ENCODE peak calls at places on chromosomes 6 and 20, in four cellular contexts. C is transverse colon, G is HepG2, W is sigmoid colon. I is an unnamed sample. For H3K9me3, the result is how much of the 10 kb centered on the place peaks cover.

GRCh38 chr20:32598606-32599005 is 13.5 kb upstream of the NOL4L start:
- DNase-seq in C (no peak), G (no peak), W (no peak), I (no peak)

GRCh38 chr6:44856495-44856878 is 469.0 kb downstream of the CDC5L start:
- DNase-seq in C (no peak), G (no peak), W (no peak), I (no peak)

GRCh38 chr20:32446301-32447100 is 88.4 kb downstream of the ASXL1 start:
- DNase-seq in C (peak), G (no peak), W (peak), I (no peak)

GRCh38 chr20:49896204-49896603 is 19.1 kb downstream of the SPATA2 start:
- DNase-seq in C (no peak), G (no peak), W (no peak), I (no peak)

GRCh38 chr20:63708301-63709148 is 686 bp downstream of the ZGPAT start:
- DNase-seq in C (no peak), G (no peak), W (peak), I (no peak)

GRCh38 chr6:49464691-49465090 is 1.5 kb downstream of the CENPQ start:
- DNase-seq in C (no peak), G (no peak), W (no peak), I (no peak)

GRCh38 chr20:32606107-32606506 is 21.0 kb upstream of the NOL4L start:
- DNase-seq in C (no peak), G (no peak), W (no peak), I (no peak)

GRCh38 chr6:14964901-14965300 is 281.0 kb upstream of the JARID2 start:
- DNase-seq in C (no peak), G (no peak), W (no peak), I (no peak)

GRCh38 chr6:117781550-117781949 is 106.3 kb downstream of the NUS1 start:
- DNase-seq in C (no peak), G (no peak), W (no peak), I (no peak)

GRCh38 chr6:78523622-78524021 is 343.7 kb upstream of the IRAK1BP1 start:
- DNase-seq in C (no peak), G (no peak), W (no peak), I (no peak)

GRCh38 chr6:1619106-1619665 is 9.5 kb downstream of the FOXC1 start:
- DNase-seq in C (no peak), G (no peak), W (peak), I (no peak)

GRCh38 chr20:57106030-57106682 is 160.3 kb downstream of the BMP7 start:
- DNase-seq in C (no peak), G (no peak), W (no peak), I (no peak)

GRCh38 chr6:15090145-15090579 is 155.7 kb upstream of the JARID2 start:
- DNase-seq in C (no peak), G (no peak), W (no peak), I (no peak)

GRCh38 chr20:834151-834747 is 734 bp downstream of the FAM110A start:
- DNase-seq in C (no peak), G (no peak), W (no peak), I (no peak)

DNA sequence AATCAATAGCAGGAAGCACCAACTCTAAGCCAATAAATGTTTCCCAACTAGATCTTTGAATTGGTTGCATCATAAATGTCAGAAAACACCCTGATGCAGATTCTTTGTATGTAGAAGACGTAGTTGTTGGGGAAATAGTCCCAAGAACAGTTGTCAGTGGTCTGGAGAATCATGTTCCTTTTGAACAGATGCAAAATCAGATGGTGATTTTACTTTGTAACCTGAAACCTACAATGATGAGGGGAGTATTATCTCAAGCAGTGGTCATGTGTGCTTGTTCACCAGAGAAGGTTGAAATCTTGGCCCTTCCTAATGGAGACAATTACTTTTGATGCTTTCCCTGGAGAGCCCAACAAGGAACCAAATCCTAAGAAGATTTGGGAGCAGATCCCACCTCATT is 132.5 kb downstream of the MACROD2 start:
- DNase-seq in C (no peak), G (no peak), W (no peak), I (no peak)
- H3K9me3 ChIP-seq in C (under half), G (under half), W (under half), I (under half)

GRCh38 chr6:109269057-109269456 is 113.2 kb downstream of the CD164 start:
- DNase-seq in C (no peak), G (no peak), W (no peak), I (no peak)
- TF ChIP-seq EP300 in C (no peak), G (no peak), W (no peak), I (no peak)

GRCh38 chr6:164104432-164104831 is 689.9 kb downstream of the QKI start:
- DNase-seq in C (no peak), G (no peak), W (no peak), I (no peak)
- H3K9me3 ChIP-seq in C (under half), G (under half), W (under half), I (under half)

GRCh38 chr6:31729515-31729978 is 448 bp upstream of the DDAH2 start:
- DNase-seq in C (peak), G (peak), W (peak), I (peak)
- TF ChIP-seq EP300 in C (no peak), G (peak), W (no peak), I (no peak)

I was measured in stomach.